ENCODE peak calls at places on chromosomes 2 and 18, in four cellular contexts. S, Y, I and H are unnamed samples.

GRCh38 chr2:101909760-101910159 is 82.0 kb upstream of the IL1R2 start:
- DNase-seq in S (no peak), Y (no peak), I (no peak), H (no peak)

GRCh38 chr2:56474412-56475158 is 290.8 kb downstream of the CCDC85A start:
- DNase-seq in S (no peak), Y (peak), I (peak), H (no peak)

GRCh38 chr2:120401275-120402069 is 55.5 kb downstream of the INHBB start:
- DNase-seq in S (no peak), Y (no peak), I (no peak), H (no peak)

GRCh38 chr2:164913640-164914346 is 41.5 kb downstream of the SLC38A11 start:
- DNase-seq in S (no peak), Y (peak), I (peak), H (peak)

GRCh38 chr18:35076126-35076525 is 34.9 kb downstream of the MAPRE2 start:
- DNase-seq in S (no peak), Y (no peak), I (no peak), H (no peak)

GRCh38 chr2:60297296-60298010 is 256.0 kb downstream of the BCL11A start:
- DNase-seq in S (no peak), Y (no peak), I (no peak), H (no peak)

GRCh38 chr18:73670046-73670445 is 477.6 kb downstream of the FBXO15 start:
- DNase-seq in S (no peak), Y (no peak), I (no peak), H (no peak)

GRCh38 chr18:52054301-52054700 is 285.7 kb upstream of the DCC start:
- DNase-seq in S (no peak), Y (no peak), I (no peak), H (no peak)

GRCh38 chr2:11133238-11133935 is 21.9 kb upstream of the SLC66A3 start:
- DNase-seq in S (no peak), Y (no peak), I (no peak), H (no peak)

GRCh38 chr2:223069465-223069864 is 17.5 kb downstream of the KCNE4 start:
- DNase-seq in S (no peak), Y (no peak), I (no peak), H (no peak)

GRCh38 chr2:162041465-162041864 is 32.5 kb downstream of the DPP4 start:
- DNase-seq in S (no peak), Y (peak), I (no peak), H (no peak)

GRCh38 chr18:49560277-49561126 is 1.4 kb upstream of the LIPG start:
- DNase-seq in S (no peak), Y (no peak), I (no peak), H (no peak)

GRCh38 chr18:3449702-3450357 is at the start of gene TGIF1:
- DNase-seq in S (peak), Y (peak), I (peak), H (peak)

GRCh38 chr2:203340791-203341487 is 12.7 kb downstream of the ABI2 start:
- DNase-seq in S (no peak), Y (peak), I (peak), H (no peak)

GRCh38 chr2:105405291-105405690 is 6.4 kb upstream of the FHL2 start:
- DNase-seq in S (peak), Y (peak), I (peak), H (no peak)

GRCh38 chr2:96225016-96225533 is 16.4 kb upstream of the STARD7 start:
- DNase-seq in S (no peak), Y (no peak), I (no peak), H (no peak)

GRCh38 chr2:232339121-232340081 is 39.1 kb upstream of the ALPP start:
- DNase-seq in S (no peak), Y (no peak), I (no peak), H (no peak)

GRCh38 chr2:99166218-99166617 is 11.5 kb downstream of the LIPT1 start:
- DNase-seq in S (no peak), Y (no peak), I (no peak), H (no peak)

GRCh38 chr2:230842473-230842872 is 22.3 kb upstream of the ITM2C start:
- DNase-seq in S (no peak), Y (no peak), I (no peak), H (no peak)

GRCh38 chr2:140997997-140998396 is 1132.8 kb downstream of the LRP1B start:
- DNase-seq in S (no peak), Y (peak), I (no peak), H (no peak)

GRCh38 chr2:28166956-28167355 is 225.7 kb upstream of the FOSL2 start:
- DNase-seq in S (no peak), Y (peak), I (no peak), H (no peak)

GRCh38 chr2:195657634-195658540 is 861 bp downstream of the SLC39A10 start:
- DNase-seq in S (peak), Y (peak), I (peak), H (peak)

GRCh38 chr2:61793389-61793836 is 60.4 kb downstream of the FAM161A start:
- DNase-seq in S (peak), Y (peak), I (peak), H (peak)
- H3K4me3 ChIP-seq in S (peak), Y (peak), I (peak), H (no peak)

DNA sequence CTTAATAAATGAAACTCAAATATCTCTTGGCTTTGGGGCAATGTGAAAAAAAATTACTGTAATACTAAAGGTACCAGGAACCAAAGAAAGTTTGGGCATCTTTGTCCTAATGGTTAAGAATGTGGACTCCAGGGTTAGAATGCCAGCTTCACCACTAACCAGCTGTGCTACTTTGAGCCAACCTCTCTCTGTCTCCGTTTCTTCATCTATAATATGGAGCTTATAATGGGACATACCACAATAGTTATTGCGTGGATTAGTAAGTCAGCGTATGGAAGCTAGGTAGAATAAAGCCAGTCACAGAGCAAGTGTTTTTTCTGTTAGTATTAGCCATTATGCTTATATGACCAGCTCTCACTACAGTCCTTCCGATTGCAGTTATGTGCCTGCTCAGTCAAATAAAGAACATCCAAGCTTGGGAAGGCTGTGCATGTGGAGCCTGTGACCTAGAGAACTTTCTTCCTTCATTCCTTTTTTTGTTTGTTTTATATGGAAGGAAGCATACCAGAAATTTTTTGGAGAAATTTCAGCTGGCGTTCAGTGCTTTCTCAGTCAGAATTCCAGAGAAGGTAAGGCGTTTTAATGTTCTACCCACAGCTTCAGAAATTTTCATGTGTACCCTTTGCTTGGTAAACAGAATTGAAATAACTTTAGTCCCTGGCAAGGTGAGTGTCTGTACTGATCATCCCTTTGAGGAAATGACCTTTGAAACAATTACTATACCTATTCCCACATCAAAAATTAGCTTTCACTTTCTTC is 114.0 kb upstream of the RND3 start:
- DNase-seq in S (no peak), Y (peak), I (peak), H (no peak)
- H3K4me3 ChIP-seq in S (no peak), Y (no peak), I (no peak), H (no peak)

GRCh38 chr2:238505892-238506280 is 79.2 kb downstream of the ASB1 start:
- DNase-seq in S (no peak), Y (no peak), I (no peak), H (no peak)

GRCh38 chr2:238509151-238509820 is 82.6 kb downstream of the ASB1 start:
- DNase-seq in S (no peak), Y (peak), I (peak), H (no peak)

GRCh38 chr2:238506669-238507068 is 79.9 kb downstream of the ASB1 start:
- DNase-seq in S (no peak), Y (no peak), I (no peak), H (no peak)

GRCh38 chr2:238509903-238510302 is 83.2 kb downstream of the ASB1 start:
- DNase-seq in S (no peak), Y (no peak), I (no peak), H (no peak)

DNA sequence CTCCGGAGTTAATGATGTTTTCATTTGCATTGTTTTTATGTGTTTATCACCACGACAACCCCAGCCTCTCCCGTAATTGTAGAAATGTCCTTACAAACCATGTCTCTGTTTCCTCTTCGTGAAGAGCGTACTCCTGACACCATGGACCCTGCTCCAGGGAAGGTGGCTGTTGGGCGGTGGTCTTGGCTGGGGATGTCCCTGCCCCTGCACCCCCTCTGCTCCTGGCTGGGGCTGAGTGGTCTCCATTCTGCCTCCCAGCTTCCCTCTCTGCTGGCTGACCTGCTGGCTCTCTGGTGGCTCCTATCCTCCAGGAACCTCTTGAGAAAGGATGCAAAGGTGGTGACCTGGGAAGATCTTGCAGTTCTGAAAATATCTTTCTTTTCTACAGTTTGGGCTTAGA is 81.1 kb downstream of the ASB1 start:
- DNase-seq in S (no peak), Y (no peak), I (no peak), H (no peak)
- H3K4me3 ChIP-seq in S (no peak), Y (no peak), I (no peak), H (no peak)

DNA sequence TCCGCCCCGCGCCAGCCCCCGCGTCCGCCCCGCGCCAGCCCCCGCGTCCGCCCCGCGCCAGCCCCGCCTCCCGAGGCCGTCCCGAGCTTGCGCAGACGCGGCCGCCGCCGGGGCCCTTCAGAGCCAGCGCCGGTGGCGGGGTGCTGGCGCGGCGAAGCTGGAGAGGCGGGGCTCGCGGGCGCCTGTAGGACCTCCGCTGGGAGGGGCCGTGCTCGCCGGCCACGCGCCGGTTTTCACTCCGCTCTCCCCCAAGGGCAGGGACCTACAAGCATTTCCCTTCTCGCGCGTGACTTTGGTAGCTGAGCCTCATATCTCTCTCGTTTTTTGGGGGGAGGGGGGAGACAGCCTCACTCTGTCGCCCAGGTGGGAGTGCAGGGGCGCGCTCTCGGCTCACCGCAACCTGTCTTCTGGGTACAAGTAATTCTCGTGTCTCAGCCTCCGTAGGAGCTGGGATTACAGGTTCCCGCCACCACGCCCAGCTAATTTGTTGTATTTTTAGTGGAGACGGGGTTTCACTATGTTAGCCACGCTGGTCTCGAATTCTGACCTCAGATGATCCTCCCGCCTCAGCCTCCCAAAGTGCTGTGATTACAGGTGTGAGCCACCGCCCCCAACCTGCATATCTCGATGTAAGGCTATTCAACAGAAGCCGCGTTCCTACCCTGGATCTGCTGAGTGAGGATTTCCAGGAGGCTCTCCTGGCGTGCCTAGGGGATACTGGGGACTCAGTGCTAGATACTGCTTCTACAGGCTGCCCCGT is at the start of gene ZNF514:
- DNase-seq in S (peak), Y (peak), I (peak), H (peak)
- H3K4me3 ChIP-seq in S (peak), Y (peak), I (peak), H (peak)

DNA sequence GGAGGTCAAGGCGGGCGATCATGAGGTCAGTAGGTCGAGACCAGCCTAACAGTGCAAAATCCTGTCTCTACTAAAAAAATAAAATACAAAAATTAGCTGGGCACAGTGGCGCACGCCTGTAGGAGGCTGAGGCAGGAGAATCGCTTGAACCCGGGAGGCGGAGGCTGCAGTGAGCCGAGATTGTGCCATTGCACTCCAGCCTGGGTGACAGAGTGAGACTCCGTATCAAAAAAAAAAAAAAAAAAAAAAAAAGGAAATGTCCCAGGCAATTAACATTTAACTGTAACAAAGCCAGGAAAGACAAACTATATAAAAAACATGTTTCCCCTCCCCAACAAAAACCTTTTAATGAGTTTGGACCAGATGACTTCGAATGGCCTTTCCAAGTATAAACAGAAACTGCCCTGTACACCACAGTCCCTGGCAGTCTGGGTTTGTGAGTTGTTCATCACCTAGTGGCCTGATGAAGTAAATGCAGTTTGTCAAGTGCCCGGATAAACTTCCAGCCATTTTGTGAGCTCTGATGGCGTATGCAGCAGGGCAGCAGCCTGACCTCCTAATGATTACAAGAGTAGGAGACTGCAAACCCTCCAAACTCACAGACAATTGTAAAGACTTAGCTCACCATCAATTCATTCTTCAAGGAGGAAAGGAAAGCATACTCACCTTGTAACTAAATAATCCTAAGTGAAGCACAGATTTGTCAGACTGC is 16.6 kb upstream of the PCBP1 start:
- DNase-seq in S (peak), Y (peak), I (peak), H (peak)
- H3K4me3 ChIP-seq in S (no peak), Y (no peak), I (no peak), H (no peak)

DNA sequence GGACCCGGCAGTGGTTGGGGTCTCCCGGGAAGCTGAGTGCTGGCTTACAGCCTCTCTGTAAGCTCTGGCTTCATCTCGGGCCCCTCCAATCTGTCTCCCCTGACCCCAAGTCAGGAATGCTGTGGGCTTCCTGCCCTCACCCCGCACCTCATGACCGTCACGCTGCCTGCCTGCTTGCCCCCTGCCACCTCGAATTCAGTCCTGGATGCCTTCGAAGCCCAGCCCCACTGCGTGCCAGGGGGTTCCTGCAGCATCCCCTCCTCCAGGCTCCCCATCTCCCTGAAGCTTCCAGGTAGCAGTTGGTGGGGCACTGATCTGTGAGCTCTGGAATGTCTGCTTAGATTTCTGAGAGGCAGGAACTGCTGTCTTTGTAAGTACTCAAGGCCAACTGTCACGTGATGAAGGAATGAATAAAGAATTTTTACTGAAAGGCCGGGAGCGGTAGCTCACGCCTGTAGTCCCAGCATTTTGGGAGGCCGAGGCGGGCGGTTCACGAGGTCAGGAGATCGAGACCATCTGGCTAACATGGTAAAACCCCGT is 6.5 kb downstream of the CLHC1 start:
- DNase-seq in S (no peak), Y (no peak), I (no peak), H (no peak)
- H3K4me3 ChIP-seq in S (no peak), Y (no peak), I (no peak), H (no peak)